ENCODE peak calls at places on chromosomes 3 and 15, in five cellular contexts. X is mesenchymal stem cell, N is mesendoderm, P is IMR-90, Q is H1. E is an unnamed sample.
A peak's percentile ranks its signal among the peaks of the same experiment; 100 is the strongest.

GRCh38 chr15:59218099-59218498 is 11.5 kb downstream of the LDHAL6B start:
- DNase-seq in X (no peak), N (no peak), P (no peak), Q (no peak), E (no peak)

GRCh38 chr3:122493296-122493695 is 21.4 kb downstream of the KPNA1 start:
- DNase-seq in X (peak; percentile 88), N (no peak), P (peak; percentile 47), Q (no peak), E (no peak)

GRCh38 chr15:99435138-99435695 is 130.6 kb upstream of the MEF2A start:
- DNase-seq in X (no peak), N (no peak), P (no peak), Q (peak; percentile 39), E (no peak)

GRCh38 chr3:89306535-89306934 is 199.1 kb downstream of the EPHA3 start:
- DNase-seq in X (no peak), N (no peak), P (no peak), Q (no peak), E (no peak)

GRCh38 chr3:152466784-152467183 is 198.1 kb downstream of the MBNL1 start:
- DNase-seq in X (peak; percentile 45), N (no peak), P (peak; percentile 74), Q (no peak), E (no peak)

GRCh38 chr3:51982352-51982837 is 940 bp upstream of the ACY1 start:
- DNase-seq in X (no peak), N (peak; percentile 88), P (no peak), Q (peak; percentile 66), E (no peak)

GRCh38 chr3:4744405-4745239 is 234.6 kb upstream of the BHLHE40 start:
- DNase-seq in X (peak; percentile 74), N (peak; percentile 49), P (peak; percentile 82), Q (no peak), E (no peak)

GRCh38 chr3:128100638-128101037 is 23.0 kb downstream of the RUVBL1 start:
- DNase-seq in X (no peak), N (no peak), P (no peak), Q (no peak), E (no peak)

GRCh38 chr15:34855893-34856292 is 60.5 kb upstream of the ACTC1 start:
- DNase-seq in X (no peak), N (no peak), P (peak; percentile 24), Q (no peak), E (no peak)

GRCh38 chr3:106208266-106208665 is 339.5 kb upstream of the CBLB start:
- DNase-seq in X (no peak), N (no peak), P (no peak), Q (no peak), E (no peak)

GRCh38 chr3:28347374-28348285 is 891 bp upstream of the ZCWPW2 start:
- DNase-seq in X (peak; percentile 38), N (peak; percentile 18), P (peak; percentile 65), Q (no peak), E (no peak)

GRCh38 chr3:141482250-141482937 is 4.4 kb upstream of the RASA2 start:
- DNase-seq in X (peak; percentile 22), N (peak; percentile 87), P (peak; percentile 81), Q (no peak), E (no peak)

GRCh38 chr3:51501833-51502561 is 2.2 kb upstream of the DCAF1 start:
- DNase-seq in X (peak; percentile 77), N (peak; percentile 87), P (peak; percentile 71), Q (peak; percentile 95), E (peak; percentile 80)

GRCh38 chr3:122397136-122397645 is 13.2 kb downstream of the FAM162A start:
- DNase-seq in X (peak; percentile 34), N (no peak), P (peak; percentile 42), Q (no peak), E (no peak)

GRCh38 chr15:101439285-101439919 is 50.1 kb downstream of the PCSK6 start:
- DNase-seq in X (peak; percentile 37), N (no peak), P (no peak), Q (peak; percentile 26), E (no peak)

GRCh38 chr15:45134682-45135604 is 5.1 kb downstream of the DUOX1 start:
- DNase-seq in X (no peak), N (peak; percentile 45), P (no peak), Q (peak; percentile 71), E (no peak)

GRCh38 chr15:42107483-42107882 is 13.1 kb upstream of the PLA2G4D start:
- DNase-seq in X (no peak), N (no peak), P (no peak), Q (no peak), E (no peak)

GRCh38 chr3:24420224-24420623 is 74.4 kb downstream of the THRB start:
- DNase-seq in X (no peak), N (no peak), P (no peak), Q (no peak), E (no peak)

GRCh38 chr15:35557544-35557943 is 11.6 kb upstream of the DPH6 start:
- DNase-seq in X (peak; percentile 68), N (peak; percentile 66), P (peak; percentile 90), Q (no peak), E (no peak)

GRCh38 chr3:184230603-184231528 is 1.5 kb downstream of the VWA5B2 start:
- DNase-seq in X (no peak), N (no peak), P (no peak), Q (peak; percentile 57), E (no peak)

GRCh38 chr15:99764521-99764920 is 31.3 kb upstream of the LYSMD4 start:
- DNase-seq in X (no peak), N (no peak), P (no peak), Q (no peak), E (no peak)

GRCh38 chr3:12707425-12707824 is 43.5 kb upstream of the RAF1 start:
- DNase-seq in X (no peak), N (no peak), P (peak; percentile 37), Q (no peak), E (no peak)

GRCh38 chr15:34019369-34019990 is 19.5 kb downstream of the AVEN start:
- DNase-seq in X (no peak), N (no peak), P (peak; percentile 41), Q (no peak), E (no peak)

GRCh38 chr15:78684645-78685044 is 43.6 kb upstream of the CHRNB4 start:
- DNase-seq in X (no peak), N (no peak), P (no peak), Q (peak; percentile 20), E (no peak)

GRCh38 chr3:29639621-29640290 is 358.9 kb downstream of the RBMS3 start:
- DNase-seq in X (peak; percentile 44), N (peak; percentile 9), P (peak; percentile 24), Q (no peak), E (no peak)

GRCh38 chr3:188243124-188243795 is 89.3 kb downstream of the LPP start:
- DNase-seq in X (no peak), N (peak; percentile 59), P (peak; percentile 42), Q (no peak), E (no peak)

GRCh38 chr3:81643721-81644120 is 117.7 kb downstream of the GBE1 start:
- DNase-seq in X (peak; percentile 27), N (peak; percentile 40), P (peak; percentile 45), Q (no peak), E (no peak)

GRCh38 chr3:147419062-147419701 is 10.0 kb downstream of the ZIC1 start:
- DNase-seq in X (peak; percentile 18), N (peak; percentile 94), P (peak; percentile 15), Q (peak; percentile 94), E (peak; percentile 84)

GRCh38 chr3:168248383-168249047 is 152.8 kb upstream of the GOLIM4 start:
- DNase-seq in X (peak; percentile 63), N (peak; percentile 77), P (peak; percentile 47), Q (peak; percentile 65), E (peak; percentile 57)

GRCh38 chr15:92714457-92715401 is 59.2 kb upstream of the FAM174B start:
- DNase-seq in X (peak; percentile 76), N (peak; percentile 79), P (peak; percentile 66), Q (peak; percentile 92), E (peak; percentile 86)
- H2BK15ac ChIP-seq in X (no peak overlapping the region), N (no peak overlapping the region), P (no peak overlapping the region), Q (no peak overlapping the region), E (peak overlapping the region; percentile 92)

GRCh38 chr3:9732753-9733115 is 1.2 kb downstream of the BRPF1 start:
- DNase-seq in X (peak; percentile 18), N (no peak), P (peak; percentile 10), Q (no peak), E (no peak)
- H3K4me3 ChIP-seq in X (peak overlapping the region; percentile 88), N (peak overlapping the region; percentile 72), P (peak overlapping the region; percentile 94), Q (peak overlapping the region; percentile 87), E (peak overlapping the region; percentile 98)

DNA sequence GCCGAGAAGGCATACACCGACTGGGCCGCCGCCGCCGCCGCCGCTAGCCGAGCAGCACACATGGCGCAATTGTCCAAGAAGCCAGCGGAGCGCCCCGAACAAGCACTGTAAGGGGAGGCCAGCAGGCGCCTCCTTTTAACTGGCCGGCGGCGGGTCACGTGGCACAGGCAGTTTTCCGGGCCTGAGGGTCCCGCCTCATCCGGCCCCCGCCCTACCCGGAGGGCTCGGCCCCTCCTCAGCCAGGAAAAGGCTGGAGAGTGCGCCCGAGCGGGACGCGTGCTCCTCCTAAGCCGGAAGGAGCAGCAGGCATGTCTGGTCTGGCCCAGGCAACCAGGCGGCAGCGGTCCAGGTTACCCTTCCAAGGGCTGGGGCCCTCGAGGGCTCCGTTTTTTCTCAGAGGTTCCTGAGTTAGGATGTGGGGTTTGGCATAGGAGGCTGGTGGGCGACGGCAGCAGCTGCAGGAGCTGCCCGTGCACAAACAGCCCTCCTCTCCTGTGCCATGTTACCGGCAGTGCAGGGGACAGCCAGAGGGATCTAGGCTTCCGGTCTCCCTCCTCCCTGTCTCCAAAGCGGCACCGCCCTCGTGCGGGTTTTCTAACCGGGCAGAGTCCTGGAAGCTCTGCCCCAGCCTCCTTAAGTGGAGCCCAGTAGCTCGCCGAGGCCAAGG is at the start of gene GPX1:
- DNase-seq in X (peak; percentile 98), N (peak; percentile 99), P (peak; percentile 94), Q (peak; percentile 96), E (peak; percentile 92)
- H2BK15ac ChIP-seq in X (peak within 1 kb of the TSS; percentile 86), N (no peak within 1 kb of the TSS), P (peak within 1 kb of the TSS; percentile 78), Q (peak within 1 kb of the TSS; percentile 12), E (peak within 1 kb of the TSS; percentile 70)

GRCh38 chr15:52082197-52083036 is 30.2 kb downstream of the BCL2L10 start:
- DNase-seq in X (peak; percentile 47), N (no peak), P (peak; percentile 33), Q (no peak), E (no peak)
- H3K4me3 ChIP-seq in X (no peak overlapping the region), N (no peak overlapping the region), P (no peak overlapping the region), Q (no peak overlapping the region), E (no peak overlapping the region)

GRCh38 chr3:14278799-14279705 is 100.4 kb downstream of the LSM3 start:
- DNase-seq in X (peak; percentile 29), N (peak; percentile 92), P (no peak), Q (peak; percentile 59), E (no peak)
- H2BK15ac ChIP-seq in X (no peak overlapping the region), N (no peak overlapping the region), P (no peak overlapping the region), Q (peak overlapping the region; percentile 25), E (no peak overlapping the region)

DNA sequence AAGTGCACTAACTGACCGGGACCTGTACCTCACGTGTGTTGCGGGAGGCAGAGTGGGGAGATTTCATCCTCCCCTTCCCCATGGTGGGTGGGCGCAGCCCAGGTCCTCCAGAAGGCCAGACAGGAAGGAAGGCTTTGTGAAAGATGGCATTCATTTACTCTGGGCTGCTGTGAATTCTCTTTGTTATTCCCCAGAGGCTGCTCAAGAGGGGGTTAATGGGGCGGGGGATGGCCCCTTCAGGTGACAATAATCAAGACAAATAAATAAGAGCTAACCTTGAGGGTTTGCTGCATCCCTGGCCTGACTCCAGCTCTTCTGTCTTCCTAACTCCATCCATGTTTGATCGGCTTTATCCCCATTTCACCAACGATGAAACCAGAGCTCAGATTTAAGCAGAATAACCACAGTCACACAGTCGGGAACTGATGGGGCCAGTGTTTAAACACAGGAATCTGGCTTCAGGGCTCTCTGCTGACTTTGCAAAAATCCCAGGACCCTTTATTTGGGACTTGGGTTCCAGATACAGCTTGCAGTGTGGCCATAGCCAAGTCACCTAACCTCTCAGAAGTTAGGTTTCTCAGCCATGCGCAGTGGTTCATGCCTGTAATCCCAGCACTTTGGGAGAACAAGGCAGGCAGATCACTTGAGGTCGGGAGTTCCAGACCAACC is 16.5 kb downstream of the PIF1 start:
- DNase-seq in X (no peak), N (peak; percentile 79), P (no peak), Q (peak; percentile 82), E (no peak)
- H3K4me3 ChIP-seq in X (no peak overlapping the region), N (no peak overlapping the region), P (no peak overlapping the region), Q (peak overlapping the region; percentile 34), E (no peak overlapping the region)